ENCODE peak calls at places on chromosomes 7 and 10, in seven cellular contexts. T is A549, L is GM12878, O is HCT116, H is GM23338, J is HepG2, U is Panc1. D is an unnamed sample.

GRCh38 chr7:77838929-77839491 is 40.4 kb downstream of the PHTF2 start:
- DNase-seq in J (no peak), H (peak; percentile 40), O (no peak), U (no peak), L (no peak), T (no peak), D (no peak)

GRCh38 chr10:22437620-22438588 is 92.6 kb downstream of the SPAG6 start:
- DNase-seq in T (no peak), L (no peak), O (no peak), U (no peak), H (peak; percentile 26), J (peak; percentile 62), D (no peak)

GRCh38 chr7:17319164-17320101 is 21.0 kb downstream of the AHR start:
- DNase-seq in U (no peak), J (no peak), O (no peak), H (no peak), T (no peak), L (no peak), D (no peak)

GRCh38 chr10:49417311-49418052 is 21.6 kb upstream of the DRGX start:
- DNase-seq in L (no peak), U (no peak), T (no peak), H (peak; percentile 25), O (no peak), J (no peak), D (no peak)

GRCh38 chr7:26013551-26014083 is 138.4 kb upstream of the NFE2L3 start:
- DNase-seq in U (no peak), L (no peak), T (no peak), H (no peak), O (no peak), J (no peak), D (no peak)

GRCh38 chr10:11153766-11154165 is 136.1 kb downstream of the CELF2 start:
- DNase-seq in O (no peak), J (no peak), T (no peak), U (no peak), L (no peak), H (no peak), D (no peak)

GRCh38 chr10:19788075-19788686 is 28.1 kb upstream of the PLXDC2 start:
- DNase-seq in T (no peak), J (peak; percentile 61), L (no peak), H (peak; percentile 89), O (no peak), U (peak; percentile 25), D (no peak)

GRCh38 chr10:122154733-122155366 is 116.2 kb upstream of the BTBD16 start:
- DNase-seq in O (no peak), L (no peak), H (peak; percentile 64), T (no peak), U (no peak), J (no peak), D (no peak)

GRCh38 chr10:20418286-20418685 is 478.8 kb downstream of the NEBL start:
- DNase-seq in O (no peak), J (no peak), U (no peak), L (no peak), T (no peak), H (no peak), D (no peak)

GRCh38 chr7:113652501-113652900 is 266.3 kb downstream of the PPP1R3A start:
- DNase-seq in H (no peak), O (no peak), J (no peak), U (no peak), T (no peak), L (no peak), D (no peak)

GRCh38 chr10:71077796-71078453 is 134.4 kb upstream of the UNC5B start:
- DNase-seq in O (no peak), L (no peak), J (no peak), H (no peak), T (no peak), U (no peak), D (no peak)

GRCh38 chr10:123578721-123579120 is 87.4 kb upstream of the GPR26 start:
- DNase-seq in U (no peak), T (no peak), O (no peak), H (no peak), L (no peak), J (no peak), D (no peak)

GRCh38 chr10:132574783-132575319 is 37.3 kb downstream of the INPP5A start:
- DNase-seq in H (peak; percentile 63), J (no peak), O (no peak), L (no peak), U (no peak), T (no peak), D (peak; percentile 71)

GRCh38 chr10:1104971-1105370 is 48.8 kb downstream of the WDR37 start:
- DNase-seq in J (no peak), L (no peak), U (no peak), T (no peak), H (no peak), O (no peak), D (no peak)

GRCh38 chr10:1109795-1110673 is 53.8 kb downstream of the WDR37 start:
- DNase-seq in U (peak; percentile 61), O (peak; percentile 58), H (peak; percentile 92), L (peak; percentile 53), J (peak; percentile 73), T (peak; percentile 89), D (peak; percentile 19)

GRCh38 chr10:1110674-1111119 is 54.5 kb downstream of the WDR37 start:
- DNase-seq in T (no peak), U (no peak), H (no peak), L (no peak), O (no peak), J (no peak), D (no peak)

GRCh38 chr10:1107004-1107403 is 50.8 kb downstream of the WDR37 start:
- DNase-seq in J (no peak), U (no peak), O (no peak), L (no peak), H (no peak), T (no peak), D (no peak)

GRCh38 chr10:1107679-1108078 is 51.5 kb downstream of the WDR37 start:
- DNase-seq in H (no peak), O (no peak), J (no peak), L (no peak), T (no peak), U (no peak), D (no peak)
- TF ChIP-seq REST in H (no peak), O (no peak), J (no peak), L (no peak), T (no peak), U (no peak), D (no peak)

GRCh38 chr7:151120896-151121295 is 34.6 kb downstream of the AGAP3 start:
- DNase-seq in U (no peak), L (no peak), H (no peak), T (no peak), J (no peak), O (no peak), D (no peak)

GRCh38 chr7:151119055-151119415 is 32.8 kb downstream of the AGAP3 start:
- DNase-seq in J (no peak), L (no peak), H (no peak), O (no peak), T (no peak), U (no peak), D (no peak)

GRCh38 chr7:151121380-151122170 is 35.3 kb downstream of the AGAP3 start:
- DNase-seq in T (no peak), H (no peak), L (no peak), O (no peak), J (no peak), U (no peak), D (no peak)

GRCh38 chr7:151118108-151119054 is 32.1 kb downstream of the AGAP3 start:
- DNase-seq in T (no peak), J (no peak), U (no peak), O (no peak), L (no peak), H (no peak), D (no peak)

DNA sequence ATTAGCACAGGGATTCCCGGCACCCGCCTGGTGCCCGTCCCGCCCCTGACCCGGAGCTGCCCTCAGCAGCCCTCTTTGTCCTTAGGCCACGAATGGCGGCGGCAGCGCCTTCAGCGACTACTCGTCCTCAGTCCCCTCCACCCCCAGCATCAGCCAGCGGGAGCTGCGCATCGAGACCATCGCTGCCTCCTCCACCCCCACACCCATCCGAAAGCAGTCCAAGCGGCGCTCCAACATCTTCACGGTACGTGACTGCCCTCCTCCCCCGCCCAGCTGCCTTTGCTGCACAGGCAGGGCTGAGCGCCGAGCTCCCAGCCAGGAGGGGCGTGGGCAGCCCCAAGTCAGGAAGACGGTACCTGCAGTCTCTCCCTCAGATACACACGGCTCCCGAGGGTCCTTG is 33.6 kb downstream of the AGAP3 start:
- DNase-seq in U (no peak), H (no peak), O (no peak), J (no peak), L (no peak), T (no peak), D (no peak)
- H3K27ac ChIP-seq in U (no peak overlapping the region), H (no peak overlapping the region), O (no peak overlapping the region), J (no peak overlapping the region), L (no peak overlapping the region), T (no peak overlapping the region), D (no peak overlapping the region)

GRCh38 chr7:105298004-105298403 is 90.7 kb downstream of the SRPK2 start:
- DNase-seq in O (no peak), H (no peak), J (no peak), T (no peak), U (no peak), L (no peak), D (no peak)

GRCh38 chr7:105297309-105297708 is 91.4 kb downstream of the SRPK2 start:
- DNase-seq in O (no peak), H (no peak), T (no peak), J (no peak), L (no peak), U (no peak), D (no peak)

GRCh38 chr7:105296491-105296890 is 92.2 kb downstream of the SRPK2 start:
- DNase-seq in U (no peak), H (no peak), L (no peak), J (no peak), O (no peak), T (no peak), D (no peak)

GRCh38 chr7:105295626-105296352 is 92.9 kb downstream of the SRPK2 start:
- DNase-seq in J (no peak), H (no peak), O (no peak), T (no peak), L (no peak), U (no peak), D (no peak)

GRCh38 chr7:105298439-105298894 is 90.3 kb downstream of the SRPK2 start:
- DNase-seq in O (no peak), U (no peak), L (no peak), J (no peak), T (no peak), H (peak; percentile 38), D (no peak)
- TF ChIP-seq REST in O (no peak), U (no peak), L (no peak), J (no peak), T (no peak), H (no peak), D (no peak)

DNA sequence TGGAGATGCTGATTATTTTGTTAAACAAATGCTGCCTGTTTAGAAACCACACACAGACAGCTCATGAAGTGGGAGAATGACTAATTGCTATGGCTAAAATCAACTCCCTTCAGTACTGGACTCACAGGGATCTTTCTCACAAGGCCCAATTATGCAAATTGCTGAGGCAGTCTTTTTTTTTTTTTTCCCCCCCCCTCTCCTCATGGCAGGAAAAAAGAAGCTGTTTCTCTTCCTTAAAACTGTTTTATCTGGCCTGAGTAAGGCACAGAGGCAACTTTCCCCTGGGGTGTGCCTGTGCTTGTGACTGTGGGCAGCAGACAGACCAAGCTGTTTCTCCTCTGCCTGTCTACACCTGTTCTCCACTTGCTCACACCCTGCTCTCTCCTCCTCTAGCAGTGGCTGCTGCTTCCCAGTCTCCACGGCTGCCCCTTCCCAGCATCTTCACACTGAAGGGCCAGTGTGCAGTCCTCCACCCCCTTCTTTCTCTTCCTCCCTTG is 65.4 kb upstream of the STEAP1B start:
- DNase-seq in T (no peak), H (no peak), J (no peak), U (peak; percentile 66), O (no peak), L (peak; percentile 45), D (no peak)
- H3K27ac ChIP-seq in T (no peak overlapping the region), H (no peak overlapping the region), J (no peak overlapping the region), U (peak overlapping the region; percentile 85), O (no peak overlapping the region), L (no peak overlapping the region), D (no peak overlapping the region)

D was measured in HL-60.